ENCODE peak calls at places on chromosome 6, in seven cellular contexts. U is Calu3, A is DND-41, F is ascending aorta, X is fibroblast of the aortic adventitia, C is upper lobe of right lung, Q is MCF 10A. G is an unnamed sample.

GRCh38 chr6:25415274-25415673 is 136.1 kb downstream of the CARMIL1 start:
- DNase-seq in X (no peak), U (no peak), A (no peak), F (no peak), C (no peak), Q (no peak), G (no peak)

GRCh38 chr6:112202639-112203341 is 51.6 kb downstream of the LAMA4 start:
- DNase-seq in X (peak; percentile 27), Q (no peak), F (no peak), A (no peak), C (no peak), U (no peak), G (no peak)

GRCh38 chr6:37570801-37571200 is 71.1 kb upstream of the CCDC167 start:
- DNase-seq in Q (no peak), A (no peak), X (no peak), F (no peak), U (no peak), C (no peak), G (no peak)

GRCh38 chr6:159761135-159761872 is 541 bp upstream of the ACAT2 start:
- DNase-seq in X (peak; percentile 21), Q (peak; percentile 14), C (peak; percentile 68), F (no peak), U (no peak), A (peak; percentile 53), G (no peak)

GRCh38 chr6:115932481-115932880 is 128.2 kb downstream of the FRK start:
- DNase-seq in Q (peak; percentile 46), X (no peak), C (no peak), A (no peak), F (no peak), U (no peak), G (no peak)

GRCh38 chr6:92586236-92586977 is 833.0 kb downstream of the EPHA7 start:
- DNase-seq in F (no peak), X (no peak), A (no peak), U (no peak), C (no peak), Q (no peak), G (no peak)

GRCh38 chr6:167547751-167548150 is 222.9 kb downstream of the TTLL2 start:
- DNase-seq in Q (no peak), X (no peak), F (no peak), A (peak; percentile 33), U (no peak), C (no peak), G (no peak)

GRCh38 chr6:93398723-93399122 is 20.6 kb downstream of the EPHA7 start:
- DNase-seq in U (no peak), Q (no peak), X (no peak), A (no peak), F (no peak), C (no peak), G (no peak)

GRCh38 chr6:87210979-87211378 is 55.6 kb downstream of the ZNF292 start:
- DNase-seq in U (no peak), Q (no peak), C (no peak), F (no peak), X (no peak), A (no peak), G (no peak)

GRCh38 chr6:46704562-46704961 is 16.9 kb downstream of the TDRD6 start:
- DNase-seq in Q (peak; percentile 53), C (no peak), F (no peak), A (no peak), U (peak; percentile 19), X (peak; percentile 22), G (no peak)

DNA sequence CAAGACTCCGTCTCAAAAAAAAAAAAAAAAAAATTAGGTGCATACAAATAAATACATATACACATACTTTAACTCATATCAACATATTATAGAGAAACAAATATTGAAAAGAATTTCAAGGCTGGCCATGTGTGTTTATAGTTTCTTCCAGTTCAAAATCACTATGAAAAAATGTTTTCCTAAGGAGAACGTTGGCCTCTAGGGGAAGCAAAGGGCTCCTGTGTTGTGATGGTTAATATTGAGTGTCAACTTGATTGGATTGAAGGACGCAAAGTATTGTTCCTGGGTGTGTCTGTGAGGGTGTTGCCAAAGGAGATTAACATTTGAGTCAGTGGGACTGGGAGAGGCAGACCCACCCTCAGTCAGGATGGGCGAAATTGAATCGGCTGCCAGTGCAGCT is 182.0 kb upstream of the AGPAT4 start:
- DNase-seq in A (no peak), U (no peak), F (no peak), X (no peak), Q (no peak), C (no peak), G (no peak)
- TF ChIP-seq CTCF in A (no peak), U (no peak), F (no peak), X (no peak), Q (no peak), C (no peak), G (no peak)

GRCh38 chr6:31744422-31744821 is 4.6 kb downstream of the MSH5 start:
- DNase-seq in F (no peak), X (no peak), U (no peak), C (no peak), Q (no peak), A (no peak), G (no peak)
- TF ChIP-seq CTCF in F (no peak), X (no peak), U (no peak), C (no peak), Q (no peak), A (no peak), G (no peak)

DNA sequence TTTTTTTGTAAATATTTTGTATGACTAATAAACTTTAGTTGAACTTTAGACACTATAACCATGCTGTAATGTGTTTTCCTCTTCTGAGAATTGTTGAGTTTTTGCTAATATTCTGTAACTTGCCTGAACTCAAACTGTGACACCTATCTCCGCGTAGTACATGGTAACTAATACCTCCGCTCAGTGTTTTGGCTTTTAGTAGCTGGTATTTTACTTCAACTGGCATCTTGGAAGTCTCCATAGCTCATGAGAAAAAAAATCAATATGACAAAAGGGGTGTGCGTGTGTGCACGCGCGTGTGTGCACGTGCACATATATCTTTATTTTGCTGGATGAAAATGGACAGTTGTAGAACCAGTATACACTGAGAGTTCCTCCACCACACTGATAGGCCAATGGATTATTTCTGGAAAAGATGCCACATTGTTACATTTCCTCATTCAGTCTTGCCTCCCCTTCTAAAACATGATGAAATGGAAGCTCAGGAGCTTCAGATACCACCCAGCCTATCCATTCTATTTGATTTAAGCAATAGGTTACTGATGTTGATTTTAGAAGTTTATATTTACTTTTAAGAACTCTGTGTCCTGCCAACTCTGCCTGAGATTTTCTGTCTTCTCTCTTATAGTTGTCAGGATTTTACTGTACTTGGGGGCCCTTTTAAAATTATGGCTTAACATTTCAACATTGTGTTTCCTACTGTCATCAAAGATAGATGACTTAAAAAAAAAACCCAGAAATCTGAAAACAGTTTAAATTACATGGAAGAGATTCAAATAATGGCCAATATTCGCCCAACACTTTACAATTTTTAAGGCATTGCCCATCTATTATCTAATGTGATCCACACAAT is 16.3 kb upstream of the ADGRG6 start:
- DNase-seq in U (no peak), C (no peak), X (no peak), A (no peak), F (no peak), Q (no peak), G (no peak)
- TF ChIP-seq CTCF in U (no peak), C (no peak), X (no peak), A (no peak), F (no peak), Q (no peak), G (no peak)

GRCh38 chr6:53273356-53273755 is 75.4 kb downstream of the ELOVL5 start:
- DNase-seq in F (no peak), X (no peak), U (no peak), Q (no peak), C (no peak), A (no peak), G (no peak)
- TF ChIP-seq CTCF in F (no peak), X (no peak), U (no peak), Q (no peak), C (no peak), A (no peak), G (peak; percentile 16)

DNA sequence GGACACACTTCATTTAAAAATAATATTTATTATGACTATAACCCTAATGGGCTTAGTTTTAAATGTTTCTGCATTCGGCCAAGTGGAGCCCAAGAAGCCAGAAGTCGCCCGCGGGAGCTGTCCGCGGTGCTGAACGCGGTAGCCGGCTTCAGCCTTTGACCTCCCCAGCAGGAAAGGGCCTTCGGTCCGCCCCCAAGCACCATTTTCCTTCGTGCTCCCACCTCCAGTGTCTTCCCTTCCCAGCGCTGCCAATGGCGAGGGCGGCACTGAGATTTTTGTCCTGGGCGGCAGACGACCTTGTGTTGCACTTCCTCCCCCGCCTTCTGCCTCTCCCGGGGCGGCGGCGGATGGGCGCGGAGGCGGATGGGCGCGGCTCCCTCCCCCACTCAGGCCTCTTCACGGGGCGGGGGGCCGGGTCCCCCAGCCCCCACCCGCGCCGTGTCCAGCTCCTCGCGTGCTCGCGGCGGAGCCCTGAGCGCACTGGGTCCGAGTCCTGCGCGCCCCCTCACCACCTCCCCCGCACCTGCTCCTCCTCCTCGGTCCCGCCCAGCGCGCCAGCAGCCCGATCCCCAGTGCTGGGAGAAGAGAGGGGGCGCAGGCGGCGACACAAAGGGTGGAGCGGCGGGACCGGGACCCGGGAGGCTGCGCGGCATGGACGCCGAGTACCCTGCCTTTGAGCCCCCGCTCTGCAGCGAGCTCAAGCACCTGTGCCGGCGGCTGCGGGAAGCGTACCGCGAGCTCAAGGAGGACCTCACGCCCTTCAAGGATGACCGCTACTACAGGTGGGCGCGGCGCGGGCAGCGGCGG is 23.6 kb upstream of the TMEM181 start:
- DNase-seq in A (peak; percentile 49), C (peak; percentile 88), F (no peak), U (peak; percentile 81), X (peak; percentile 74), Q (peak; percentile 73), G (no peak)
- TF ChIP-seq CTCF in A (no peak), C (no peak), F (no peak), U (no peak), X (no peak), Q (no peak), G (no peak)

GRCh38 chr6:52839124-52840055 is 1.2 kb downstream of the GSTA5 start:
- DNase-seq in F (no peak), C (no peak), U (peak; percentile 73), A (peak; percentile 56), X (peak; percentile 70), Q (peak; percentile 81), G (no peak)
- TF ChIP-seq CTCF in F (peak; percentile 50), C (peak; percentile 66), U (peak; percentile 69), A (peak; percentile 82), X (peak; percentile 72), Q (peak; percentile 61), G (peak; percentile 83)

GRCh38 chr6:53433617-53434285 is 85.0 kb upstream of the ELOVL5 start:
- DNase-seq in Q (no peak), F (no peak), X (no peak), U (no peak), A (no peak), C (no peak), G (no peak)
- TF ChIP-seq CTCF in Q (no peak), F (no peak), X (no peak), U (no peak), A (no peak), C (no peak), G (no peak)

GRCh38 chr6:81589465-81590313 is 162.8 kb downstream of the TENT5A start:
- DNase-seq in C (no peak), X (no peak), A (no peak), Q (no peak), F (no peak), U (no peak), G (no peak)
- TF ChIP-seq CTCF in C (no peak), X (no peak), A (no peak), Q (no peak), F (no peak), U (no peak), G (peak; percentile 6)

GRCh38 chr6:29354980-29355379 is 13.7 kb downstream of the OR5V1 start:
- DNase-seq in U (no peak), C (no peak), Q (no peak), F (no peak), X (no peak), A (no peak), G (no peak)

GRCh38 chr6:29355603-29356002 is 13.1 kb downstream of the OR5V1 start:
- DNase-seq in C (no peak), X (no peak), U (no peak), F (no peak), A (no peak), Q (no peak), G (no peak)
- TF ChIP-seq CTCF in C (no peak), X (no peak), U (no peak), F (no peak), A (peak; percentile 8), Q (no peak), G (no peak)

G was measured in chondrocyte.